ENCODE peak calls at places on chromosomes 6 and 20, in ten cellular contexts. One of them, this sample, is unnamed.

GRCh38 chr6:165439928-165440554 is 130.6 kb upstream of the C6orf118 start:
- DNase-seq in activated T-cell treated with anti-CD3 and anti-CD28 coated beads, Interleukin-2, amount 50 U/mL, for 72 hours: no peak
- DNase-seq in left colon: no peak
- DNase-seq in posterior vena cava: no peak
- DNase-seq in K562: no peak
- DNase-seq in stimulated activated naive CD4-positive, alpha-beta T cell: no peak
- DNase-seq in renal cortical epithelial cell: peak
- DNase-seq in activated naive CD4-positive, alpha-beta T cell treated with Interleukin-2 at 50 U/mL for 16 hours: no peak
- DNase-seq in left ventricle myocardium inferior: no peak
- DNase-seq in fibroblast of mammary gland: peak
- DNase-seq in this sample: peak

GRCh38 chr6:126811307-126811706 is 307.2 kb upstream of the RSPO3 start:
- DNase-seq in activated T-cell treated with anti-CD3 and anti-CD28 coated beads, Interleukin-2, amount 50 U/mL, for 72 hours: no peak
- DNase-seq in left colon: no peak
- DNase-seq in posterior vena cava: no peak
- DNase-seq in K562: no peak
- DNase-seq in stimulated activated naive CD4-positive, alpha-beta T cell: no peak
- DNase-seq in renal cortical epithelial cell: no peak
- DNase-seq in activated naive CD4-positive, alpha-beta T cell treated with Interleukin-2 at 50 U/mL for 16 hours: no peak
- DNase-seq in left ventricle myocardium inferior: no peak
- DNase-seq in fibroblast of mammary gland: peak
- DNase-seq in this sample: no peak

GRCh38 chr6:39416728-39417127 is 94.2 kb upstream of the KCNK16 start:
- DNase-seq in activated T-cell treated with anti-CD3 and anti-CD28 coated beads, Interleukin-2, amount 50 U/mL, for 72 hours: no peak
- DNase-seq in left colon: no peak
- DNase-seq in posterior vena cava: no peak
- DNase-seq in K562: no peak
- DNase-seq in stimulated activated naive CD4-positive, alpha-beta T cell: no peak
- DNase-seq in renal cortical epithelial cell: peak
- DNase-seq in activated naive CD4-positive, alpha-beta T cell treated with Interleukin-2 at 50 U/mL for 16 hours: no peak
- DNase-seq in left ventricle myocardium inferior: no peak
- DNase-seq in fibroblast of mammary gland: peak
- DNase-seq in this sample: peak

GRCh38 chr6:136772685-136773472 is 19.4 kb downstream of the MAP3K5 start:
- DNase-seq in activated T-cell treated with anti-CD3 and anti-CD28 coated beads, Interleukin-2, amount 50 U/mL, for 72 hours: no peak
- DNase-seq in left colon: no peak
- DNase-seq in posterior vena cava: no peak
- DNase-seq in K562: no peak
- DNase-seq in stimulated activated naive CD4-positive, alpha-beta T cell: no peak
- DNase-seq in renal cortical epithelial cell: peak
- DNase-seq in activated naive CD4-positive, alpha-beta T cell treated with Interleukin-2 at 50 U/mL for 16 hours: no peak
- DNase-seq in left ventricle myocardium inferior: no peak
- DNase-seq in fibroblast of mammary gland: no peak
- DNase-seq in this sample: no peak

GRCh38 chr20:47311967-47312681 is 44.4 kb downstream of the ZMYND8 start:
- DNase-seq in activated T-cell treated with anti-CD3 and anti-CD28 coated beads, Interleukin-2, amount 50 U/mL, for 72 hours: no peak
- DNase-seq in left colon: no peak
- DNase-seq in posterior vena cava: peak
- DNase-seq in K562: no peak
- DNase-seq in stimulated activated naive CD4-positive, alpha-beta T cell: no peak
- DNase-seq in renal cortical epithelial cell: no peak
- DNase-seq in activated naive CD4-positive, alpha-beta T cell treated with Interleukin-2 at 50 U/mL for 16 hours: no peak
- DNase-seq in left ventricle myocardium inferior: no peak
- DNase-seq in fibroblast of mammary gland: no peak
- DNase-seq in this sample: no peak

GRCh38 chr20:826695-827323 is 6.7 kb upstream of the FAM110A start:
- DNase-seq in activated T-cell treated with anti-CD3 and anti-CD28 coated beads, Interleukin-2, amount 50 U/mL, for 72 hours: no peak
- DNase-seq in left colon: no peak
- DNase-seq in posterior vena cava: peak
- DNase-seq in K562: no peak
- DNase-seq in stimulated activated naive CD4-positive, alpha-beta T cell: no peak
- DNase-seq in renal cortical epithelial cell: no peak
- DNase-seq in activated naive CD4-positive, alpha-beta T cell treated with Interleukin-2 at 50 U/mL for 16 hours: no peak
- DNase-seq in left ventricle myocardium inferior: no peak
- DNase-seq in fibroblast of mammary gland: no peak
- DNase-seq in this sample: no peak

GRCh38 chr20:11672959-11673358 is 244.7 kb upstream of the BTBD3 start:
- DNase-seq in activated T-cell treated with anti-CD3 and anti-CD28 coated beads, Interleukin-2, amount 50 U/mL, for 72 hours: no peak
- DNase-seq in left colon: no peak
- DNase-seq in posterior vena cava: no peak
- DNase-seq in K562: no peak
- DNase-seq in stimulated activated naive CD4-positive, alpha-beta T cell: no peak
- DNase-seq in renal cortical epithelial cell: no peak
- DNase-seq in activated naive CD4-positive, alpha-beta T cell treated with Interleukin-2 at 50 U/mL for 16 hours: no peak
- DNase-seq in left ventricle myocardium inferior: no peak
- DNase-seq in fibroblast of mammary gland: no peak
- DNase-seq in this sample: no peak

GRCh38 chr20:22862645-22863230 is 172.4 kb upstream of the SSTR4 start:
- DNase-seq in activated T-cell treated with anti-CD3 and anti-CD28 coated beads, Interleukin-2, amount 50 U/mL, for 72 hours: no peak
- DNase-seq in left colon: no peak
- DNase-seq in posterior vena cava: no peak
- DNase-seq in K562: peak
- DNase-seq in stimulated activated naive CD4-positive, alpha-beta T cell: no peak
- DNase-seq in renal cortical epithelial cell: no peak
- DNase-seq in activated naive CD4-positive, alpha-beta T cell treated with Interleukin-2 at 50 U/mL for 16 hours: no peak
- DNase-seq in left ventricle myocardium inferior: peak
- DNase-seq in fibroblast of mammary gland: no peak
- DNase-seq in this sample: no peak